ENCODE peak calls at places on chromosomes 5 and 9, in four cellular contexts. One of them, this sample, is unnamed.

GRCh38 chr5:81334304-81335061 is 33.1 kb downstream of the ZCCHC9 start:
- DNase-seq in SK-N-SH: no peak
- DNase-seq in HepG2: no peak
- DNase-seq in K562: no peak
- DNase-seq in this sample: no peak

GRCh38 chr9:5587024-5587423 is 41.9 kb upstream of the RIC1 start:
- DNase-seq in SK-N-SH: no peak
- DNase-seq in K562: no peak
- DNase-seq in HepG2: no peak
- DNase-seq in this sample: no peak

GRCh38 chr5:158135682-158136176 is 276.8 kb upstream of the CLINT1 start:
- DNase-seq in SK-N-SH: no peak
- DNase-seq in HepG2: no peak
- DNase-seq in K562: no peak
- DNase-seq in this sample: peak

GRCh38 chr9:17063535-17064135 is 71.2 kb upstream of the CNTLN start:
- DNase-seq in SK-N-SH: peak
- DNase-seq in HepG2: peak
- DNase-seq in K562: peak
- DNase-seq in this sample: no peak

GRCh38 chr9:34230556-34230955 is 51.7 kb downstream of the UBAP1 start:
- DNase-seq in HepG2: no peak
- DNase-seq in SK-N-SH: no peak
- DNase-seq in K562: no peak
- DNase-seq in this sample: no peak

GRCh38 chr9:126440042-126440441 is 113.4 kb downstream of the MVB12B start:
- DNase-seq in HepG2: no peak
- DNase-seq in SK-N-SH: no peak
- DNase-seq in K562: no peak
- DNase-seq in this sample: no peak

GRCh38 chr5:111461261-111461671 is 51.1 kb downstream of the STARD4 start:
- DNase-seq in K562: no peak
- DNase-seq in SK-N-SH: peak
- DNase-seq in HepG2: no peak
- DNase-seq in this sample: peak

GRCh38 chr5:159132429-159133040 is 32.8 kb upstream of the EBF1 start:
- DNase-seq in K562: no peak
- DNase-seq in HepG2: no peak
- DNase-seq in SK-N-SH: no peak
- DNase-seq in this sample: no peak

GRCh38 chr9:135827866-135828580 is 79.3 kb downstream of the CAMSAP1 start:
- DNase-seq in HepG2: no peak
- DNase-seq in K562: no peak
- DNase-seq in SK-N-SH: no peak
- DNase-seq in this sample: no peak

GRCh38 chr5:172768573-172769323 is 2.2 kb downstream of the DUSP1 start:
- DNase-seq in K562: no peak
- DNase-seq in SK-N-SH: no peak
- DNase-seq in HepG2: no peak
- DNase-seq in this sample: no peak

GRCh38 chr5:121271546-121271945 is 580.1 kb upstream of the FTMT start:
- DNase-seq in HepG2: no peak
- DNase-seq in K562: no peak
- DNase-seq in SK-N-SH: no peak
- DNase-seq in this sample: no peak

GRCh38 chr9:95107976-95108375 is 209.5 kb downstream of the FANCC start:
- DNase-seq in SK-N-SH: no peak
- DNase-seq in HepG2: no peak
- DNase-seq in K562: no peak
- DNase-seq in this sample: no peak

GRCh38 chr5:150068071-150068470 is 18.3 kb downstream of the CSF1R start:
- DNase-seq in SK-N-SH: no peak
- DNase-seq in HepG2: no peak
- DNase-seq in K562: no peak
- DNase-seq in this sample: no peak

GRCh38 chr5:111447099-111447498 is 65.2 kb downstream of the STARD4 start:
- DNase-seq in HepG2: no peak
- DNase-seq in K562: no peak
- DNase-seq in SK-N-SH: no peak
- DNase-seq in this sample: no peak

GRCh38 chr9:132268725-132269352 is 85.9 kb downstream of the SETX start:
- DNase-seq in SK-N-SH: peak
- DNase-seq in HepG2: peak
- DNase-seq in K562: peak
- DNase-seq in this sample: peak

GRCh38 chr9:84490206-84490605 is 149.6 kb upstream of the SLC28A3 start:
- DNase-seq in SK-N-SH: no peak
- DNase-seq in K562: no peak
- DNase-seq in HepG2: no peak
- DNase-seq in this sample: no peak

GRCh38 chr9:116269250-116269649 is 115.7 kb downstream of the PAPPA start:
- DNase-seq in SK-N-SH: no peak
- DNase-seq in HepG2: no peak
- DNase-seq in K562: no peak
- DNase-seq in this sample: no peak

GRCh38 chr9:21591221-21592062 is 109.3 kb upstream of the IFNE start:
- DNase-seq in HepG2: peak
- DNase-seq in SK-N-SH: no peak
- DNase-seq in K562: no peak
- DNase-seq in this sample: peak

GRCh38 chr5:61569353-61569752 is 237.3 kb downstream of the ZSWIM6 start:
- DNase-seq in K562: no peak
- DNase-seq in SK-N-SH: no peak
- DNase-seq in HepG2: no peak
- DNase-seq in this sample: no peak

GRCh38 chr5:61567337-61567736 is 235.3 kb downstream of the ZSWIM6 start:
- DNase-seq in SK-N-SH: no peak
- DNase-seq in HepG2: no peak
- DNase-seq in K562: no peak
- DNase-seq in this sample: no peak

GRCh38 chr5:61559722-61560121 is 227.7 kb downstream of the ZSWIM6 start:
- DNase-seq in SK-N-SH: no peak
- DNase-seq in K562: no peak
- DNase-seq in HepG2: no peak
- DNase-seq in this sample: no peak

DNA sequence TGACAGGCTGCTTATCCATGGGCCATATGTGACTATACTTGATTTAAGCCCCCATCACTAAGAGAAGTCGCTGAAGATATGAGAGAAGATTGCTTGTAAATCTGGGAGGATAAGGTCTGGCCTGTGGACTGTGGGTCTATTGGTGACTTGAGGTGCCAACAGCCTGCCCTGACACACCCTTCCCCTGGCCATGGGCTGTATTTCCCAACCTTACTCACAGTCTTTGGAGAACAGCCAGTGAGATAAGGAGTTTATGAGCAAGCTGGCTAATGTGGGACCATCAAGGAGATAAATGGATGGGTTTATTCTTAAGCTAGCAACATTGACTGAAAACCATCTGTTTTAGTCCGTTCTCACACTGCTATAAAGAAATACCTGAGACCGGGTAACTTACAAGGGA is 231.3 kb downstream of the ZSWIM6 start:
- DNase-seq in SK-N-SH: no peak
- DNase-seq in K562: no peak
- DNase-seq in HepG2: no peak
- DNase-seq in this sample: no peak
- TF ChIP-seq FOXJ3 in SK-N-SH: no peak
- TF ChIP-seq FOXJ3 in K562: no peak
- TF ChIP-seq FOXJ3 in HepG2: no peak
- TF ChIP-seq FOXJ3 in this sample: no peak

GRCh38 chr5:140420226-140420570 is 18.6 kb downstream of the ANKHD1 start:
- DNase-seq in K562: no peak
- DNase-seq in SK-N-SH: no peak
- DNase-seq in HepG2: no peak
- DNase-seq in this sample: no peak
- TF ChIP-seq FOXJ3 in K562: no peak
- TF ChIP-seq FOXJ3 in SK-N-SH: no peak
- TF ChIP-seq FOXJ3 in HepG2: no peak
- TF ChIP-seq FOXJ3 in this sample: no peak

DNA sequence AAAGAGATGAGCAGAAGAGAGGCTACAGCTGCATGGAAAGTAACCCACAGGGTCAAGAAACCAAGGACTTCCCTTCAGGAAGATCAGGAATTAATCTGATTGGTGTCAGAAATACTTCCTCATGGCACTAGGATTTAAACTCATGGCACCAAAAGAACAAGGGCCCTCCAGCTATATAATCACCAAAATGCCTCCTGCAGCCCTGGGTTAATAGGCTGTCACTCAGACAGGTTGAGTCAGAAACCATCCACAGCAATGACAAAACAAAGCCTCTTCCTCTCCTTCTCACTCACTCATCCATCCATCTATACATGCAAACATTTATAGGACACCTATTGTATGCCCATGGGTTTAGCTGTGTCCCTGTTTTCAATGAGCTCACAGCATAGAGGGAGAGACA is 62.4 kb upstream of the SPOCK1 start:
- DNase-seq in K562: no peak
- DNase-seq in HepG2: no peak
- DNase-seq in SK-N-SH: no peak
- DNase-seq in this sample: no peak
- TF ChIP-seq FOXJ3 in K562: no peak
- TF ChIP-seq FOXJ3 in HepG2: no peak
- TF ChIP-seq FOXJ3 in SK-N-SH: no peak
- TF ChIP-seq FOXJ3 in this sample: no peak

GRCh38 chr5:176501333-176501732 is 35.9 kb downstream of the RNF44 start:
- DNase-seq in HepG2: no peak
- DNase-seq in K562: no peak
- DNase-seq in SK-N-SH: no peak
- DNase-seq in this sample: no peak
- TF ChIP-seq FOXJ3 in HepG2: no peak
- TF ChIP-seq FOXJ3 in K562: no peak
- TF ChIP-seq FOXJ3 in SK-N-SH: no peak
- TF ChIP-seq FOXJ3 in this sample: no peak

DNA sequence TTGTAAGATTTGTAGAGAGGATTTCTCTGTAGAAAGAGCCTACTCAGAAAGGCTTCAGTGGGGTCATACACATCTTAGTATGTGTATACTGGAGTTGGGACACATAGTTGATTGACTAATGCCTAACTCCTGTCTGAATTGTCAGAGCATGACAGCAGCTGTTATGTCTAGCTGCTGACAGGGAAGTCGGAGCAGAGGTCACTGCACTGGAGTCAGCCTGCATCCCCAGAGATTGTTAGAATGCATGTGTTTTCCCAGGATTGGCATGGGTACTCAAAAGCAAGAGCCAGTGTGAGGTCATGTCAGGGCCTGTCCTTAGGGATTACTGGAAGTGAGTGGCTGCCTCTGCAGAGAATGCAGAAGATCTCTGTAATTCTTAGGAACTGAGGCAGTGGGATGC is 82.7 kb downstream of the ITGA1 start:
- DNase-seq in HepG2: peak
- DNase-seq in SK-N-SH: no peak
- DNase-seq in K562: no peak
- DNase-seq in this sample: no peak
- TF ChIP-seq FOXJ3 in HepG2: no peak
- TF ChIP-seq FOXJ3 in SK-N-SH: no peak
- TF ChIP-seq FOXJ3 in K562: no peak
- TF ChIP-seq FOXJ3 in this sample: no peak

GRCh38 chr5:4699592-4699991 is 440.5 kb upstream of the ADAMTS16 start:
- DNase-seq in SK-N-SH: no peak
- DNase-seq in K562: no peak
- DNase-seq in HepG2: no peak
- DNase-seq in this sample: no peak
- TF ChIP-seq FOXJ3 in SK-N-SH: no peak
- TF ChIP-seq FOXJ3 in K562: no peak
- TF ChIP-seq FOXJ3 in HepG2: no peak
- TF ChIP-seq FOXJ3 in this sample: no peak

DNA sequence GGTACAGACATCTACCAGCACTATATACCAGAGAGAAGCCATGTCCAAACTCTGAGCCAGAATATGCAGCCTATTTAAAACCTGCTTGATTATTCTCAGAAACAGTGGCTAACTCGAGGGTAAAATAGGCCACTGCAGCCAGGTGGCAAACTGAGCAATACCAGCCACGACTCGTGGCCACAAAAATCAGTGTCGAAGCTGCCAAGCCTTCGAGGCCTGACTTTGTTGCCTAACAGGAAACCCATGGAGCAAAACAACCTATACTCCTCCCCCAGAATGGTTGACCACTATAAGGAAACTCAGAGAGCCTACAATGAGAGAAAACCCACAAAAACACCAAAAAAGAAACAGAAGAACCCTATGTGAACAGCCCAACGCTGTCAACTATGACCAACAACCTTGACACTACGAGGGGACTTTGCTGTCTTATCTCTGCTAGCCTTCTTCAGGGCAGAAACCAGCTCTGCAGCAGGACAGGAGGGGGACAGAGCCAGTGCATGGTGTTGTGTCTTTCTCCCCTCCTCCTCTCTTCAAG is 133.8 kb downstream of the TMEM174 start:
- DNase-seq in K562: no peak
- DNase-seq in SK-N-SH: no peak
- DNase-seq in HepG2: no peak
- DNase-seq in this sample: no peak
- TF ChIP-seq FOXJ3 in K562: no peak
- TF ChIP-seq FOXJ3 in SK-N-SH: no peak
- TF ChIP-seq FOXJ3 in HepG2: no peak
- TF ChIP-seq FOXJ3 in this sample: no peak

GRCh38 chr5:134226441-134227192 is 744 bp upstream of the PPP2CA start:
- DNase-seq in HepG2: peak
- DNase-seq in K562: peak
- DNase-seq in SK-N-SH: no peak
- DNase-seq in this sample: no peak

GRCh38 chr5:134223406-134224251 is 2.2 kb downstream of the PPP2CA start:
- DNase-seq in SK-N-SH: no peak
- DNase-seq in K562: no peak
- DNase-seq in HepG2: no peak
- DNase-seq in this sample: no peak

GRCh38 chr5:134227259-134227658 is 1.4 kb upstream of the PPP2CA start:
- DNase-seq in SK-N-SH: peak
- DNase-seq in HepG2: peak
- DNase-seq in K562: peak
- DNase-seq in this sample: peak

GRCh38 chr5:134225780-134226440 is at the start of gene PPP2CA:
- DNase-seq in SK-N-SH: peak
- DNase-seq in HepG2: peak
- DNase-seq in K562: peak
- DNase-seq in this sample: peak

GRCh38 chr5:134224905-134225779 is 731 bp downstream of the PPP2CA start:
- DNase-seq in HepG2: peak
- DNase-seq in SK-N-SH: peak
- DNase-seq in K562: peak
- DNase-seq in this sample: peak
- TF ChIP-seq FOXJ3 in HepG2: no peak
- TF ChIP-seq FOXJ3 in SK-N-SH: no peak
- TF ChIP-seq FOXJ3 in K562: no peak
- TF ChIP-seq FOXJ3 in this sample: no peak

This sample was measured in WTC11.